ENCODE peak calls at places on chromosomes 5 and 9, in five cellular contexts. One of them, this sample, is unnamed.

GRCh38 chr5:90473321-90474234 is 993 bp downstream of the MBLAC2 start:
- DNase-seq in left ventricle myocardium inferior: no peak
- DNase-seq in endothelial cell of umbilical vein: peak; percentile 48
- DNase-seq in CD4-positive, alpha-beta T cell: peak; percentile 2
- DNase-seq in cardiac muscle cell: no peak
- DNase-seq in this sample: peak; percentile 83

GRCh38 chr5:89988998-89989690 is 420.4 kb downstream of the CETN3 start:
- DNase-seq in left ventricle myocardium inferior: peak; percentile 15
- DNase-seq in endothelial cell of umbilical vein: no peak
- DNase-seq in CD4-positive, alpha-beta T cell: no peak
- DNase-seq in cardiac muscle cell: peak; percentile 65
- DNase-seq in this sample: no peak

GRCh38 chr5:63141582-63141981 is 563.0 kb downstream of the LRRC70 start:
- DNase-seq in left ventricle myocardium inferior: no peak
- DNase-seq in endothelial cell of umbilical vein: no peak
- DNase-seq in CD4-positive, alpha-beta T cell: no peak
- DNase-seq in cardiac muscle cell: no peak
- DNase-seq in this sample: no peak

GRCh38 chr9:88586452-88586851 is 51.5 kb downstream of the NXNL2 start:
- DNase-seq in left ventricle myocardium inferior: no peak
- DNase-seq in endothelial cell of umbilical vein: no peak
- DNase-seq in CD4-positive, alpha-beta T cell: no peak
- DNase-seq in cardiac muscle cell: no peak
- DNase-seq in this sample: no peak

GRCh38 chr5:93257616-93258015 is 323.4 kb downstream of the NR2F1-AS1 start:
- DNase-seq in left ventricle myocardium inferior: no peak
- DNase-seq in endothelial cell of umbilical vein: no peak
- DNase-seq in CD4-positive, alpha-beta T cell: no peak
- DNase-seq in cardiac muscle cell: no peak
- DNase-seq in this sample: no peak

GRCh38 chr9:32427111-32427873 is 42.8 kb downstream of the ACO1 start:
- DNase-seq in left ventricle myocardium inferior: no peak
- DNase-seq in endothelial cell of umbilical vein: no peak
- DNase-seq in CD4-positive, alpha-beta T cell: no peak
- DNase-seq in cardiac muscle cell: peak; percentile 52
- DNase-seq in this sample: no peak

GRCh38 chr9:2411459-2412215 is 209.9 kb upstream of the VLDLR start:
- DNase-seq in left ventricle myocardium inferior: no peak
- DNase-seq in endothelial cell of umbilical vein: no peak
- DNase-seq in CD4-positive, alpha-beta T cell: no peak
- DNase-seq in cardiac muscle cell: peak; percentile 40
- DNase-seq in this sample: no peak

GRCh38 chr9:14158911-14159310 is 155.0 kb downstream of the NFIB start:
- DNase-seq in left ventricle myocardium inferior: no peak
- DNase-seq in endothelial cell of umbilical vein: peak; percentile 54
- DNase-seq in CD4-positive, alpha-beta T cell: no peak
- DNase-seq in cardiac muscle cell: peak; percentile 37
- DNase-seq in this sample: no peak

GRCh38 chr5:56310711-56311204 is 77.6 kb upstream of the ANKRD55 start:
- DNase-seq in left ventricle myocardium inferior: no peak
- DNase-seq in endothelial cell of umbilical vein: no peak
- DNase-seq in CD4-positive, alpha-beta T cell: no peak
- DNase-seq in cardiac muscle cell: peak; percentile 36
- DNase-seq in this sample: no peak

GRCh38 chr5:72338810-72339209 is 18.6 kb downstream of the PTCD2 start:
- DNase-seq in left ventricle myocardium inferior: no peak
- DNase-seq in endothelial cell of umbilical vein: no peak
- DNase-seq in CD4-positive, alpha-beta T cell: no peak
- DNase-seq in cardiac muscle cell: no peak
- DNase-seq in this sample: no peak

GRCh38 chr5:72337159-72337558 is 17.0 kb downstream of the PTCD2 start:
- DNase-seq in left ventricle myocardium inferior: no peak
- DNase-seq in endothelial cell of umbilical vein: no peak
- DNase-seq in CD4-positive, alpha-beta T cell: no peak
- DNase-seq in cardiac muscle cell: no peak
- DNase-seq in this sample: no peak
- H3K9me3 ChIP-seq in left ventricle myocardium inferior: no peaks in the 10 kb centered on the region
- H3K9me3 ChIP-seq in endothelial cell of umbilical vein: no peaks in the 10 kb centered on the region
- H3K9me3 ChIP-seq in CD4-positive, alpha-beta T cell: no peaks in the 10 kb centered on the region
- H3K9me3 ChIP-seq in cardiac muscle cell: no peaks in the 10 kb centered on the region
- H3K9me3 ChIP-seq in this sample: no peaks in the 10 kb centered on the region

GRCh38 chr5:33832414-33832813 is 59.4 kb downstream of the ADAMTS12 start:
- DNase-seq in left ventricle myocardium inferior: no peak
- DNase-seq in endothelial cell of umbilical vein: no peak
- DNase-seq in CD4-positive, alpha-beta T cell: no peak
- DNase-seq in cardiac muscle cell: no peak
- DNase-seq in this sample: no peak
- H3K27ac ChIP-seq in left ventricle myocardium inferior: no peak overlapping the region
- H3K27ac ChIP-seq in endothelial cell of umbilical vein: no peak overlapping the region
- H3K27ac ChIP-seq in CD4-positive, alpha-beta T cell: no peak overlapping the region
- H3K27ac ChIP-seq in cardiac muscle cell: no peak overlapping the region
- H3K27ac ChIP-seq in this sample: no peak overlapping the region

DNA sequence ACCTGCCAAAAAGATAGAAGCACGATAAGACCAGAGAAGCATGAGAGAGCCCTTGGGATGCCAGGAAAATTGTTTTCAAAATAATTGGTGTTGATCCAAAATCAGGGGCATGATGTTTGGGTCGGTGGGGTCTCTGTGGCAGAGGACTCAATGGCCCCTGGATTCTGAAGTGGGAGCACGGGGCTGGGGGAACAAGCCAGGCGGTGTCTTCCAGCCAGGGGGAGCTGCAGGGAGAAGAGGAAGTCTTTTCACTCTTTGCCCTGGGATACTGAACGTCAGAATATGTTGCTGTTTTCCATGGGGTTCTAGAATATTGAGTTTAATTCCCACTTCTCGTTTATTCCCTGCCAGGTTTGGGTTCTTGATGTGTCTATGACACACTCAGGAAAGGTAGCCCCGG is 20.4 kb downstream of the TSPAN17 start:
- DNase-seq in left ventricle myocardium inferior: no peak
- DNase-seq in endothelial cell of umbilical vein: no peak
- DNase-seq in CD4-positive, alpha-beta T cell: no peak
- DNase-seq in cardiac muscle cell: no peak
- DNase-seq in this sample: no peak
- TF ChIP-seq CTCF in left ventricle myocardium inferior: no peak
- TF ChIP-seq CTCF in endothelial cell of umbilical vein: no peak
- TF ChIP-seq CTCF in CD4-positive, alpha-beta T cell: no peak
- TF ChIP-seq CTCF in cardiac muscle cell: no peak
- TF ChIP-seq CTCF in this sample: no peak

DNA sequence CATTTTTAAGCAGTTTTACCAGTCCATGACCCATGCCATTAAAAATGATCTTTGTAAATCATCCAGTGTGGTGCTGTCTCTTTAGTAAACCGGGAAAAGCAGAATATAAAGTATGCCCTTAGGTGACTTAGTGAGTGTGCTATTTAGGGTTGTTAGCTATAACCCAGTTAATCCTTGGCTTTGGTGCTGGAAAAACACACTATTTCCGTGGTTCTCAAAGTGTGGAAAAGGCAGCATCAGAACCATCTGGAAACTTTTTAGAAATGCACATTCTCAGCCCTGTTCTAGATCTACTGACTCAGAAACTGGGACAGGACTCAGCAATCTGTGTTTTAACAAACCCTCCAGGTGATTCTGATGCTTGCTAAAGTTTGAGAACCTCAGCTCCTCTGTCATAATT is 123.6 kb upstream of the ZNF608 start:
- DNase-seq in left ventricle myocardium inferior: no peak
- DNase-seq in endothelial cell of umbilical vein: no peak
- DNase-seq in CD4-positive, alpha-beta T cell: no peak
- DNase-seq in cardiac muscle cell: no peak
- DNase-seq in this sample: no peak
- H3K9me3 ChIP-seq in left ventricle myocardium inferior: no peaks in the 10 kb centered on the region
- H3K9me3 ChIP-seq in endothelial cell of umbilical vein: no peaks in the 10 kb centered on the region
- H3K9me3 ChIP-seq in CD4-positive, alpha-beta T cell: no peaks in the 10 kb centered on the region
- H3K9me3 ChIP-seq in cardiac muscle cell: no peaks in the 10 kb centered on the region
- H3K9me3 ChIP-seq in this sample: no peaks in the 10 kb centered on the region

GRCh38 chr9:127768666-127769065 is 9.8 kb downstream of the SH2D3C start:
- DNase-seq in left ventricle myocardium inferior: no peak
- DNase-seq in endothelial cell of umbilical vein: peak; percentile 66
- DNase-seq in CD4-positive, alpha-beta T cell: no peak
- DNase-seq in cardiac muscle cell: no peak
- DNase-seq in this sample: no peak
- H3K27ac ChIP-seq in left ventricle myocardium inferior: peak overlapping the region; percentile 93
- H3K27ac ChIP-seq in endothelial cell of umbilical vein: peak overlapping the region; percentile 96
- H3K27ac ChIP-seq in CD4-positive, alpha-beta T cell: peak overlapping the region; percentile 90
- H3K27ac ChIP-seq in cardiac muscle cell: no peak overlapping the region
- H3K27ac ChIP-seq in this sample: no peak overlapping the region

GRCh38 chr5:43106290-43106638 is 14.4 kb upstream of the ZNF131 start:
- DNase-seq in left ventricle myocardium inferior: no peak
- DNase-seq in endothelial cell of umbilical vein: no peak
- DNase-seq in CD4-positive, alpha-beta T cell: no peak
- DNase-seq in cardiac muscle cell: no peak
- DNase-seq in this sample: no peak

GRCh38 chr5:43113546-43113945 is 7.2 kb upstream of the ZNF131 start:
- DNase-seq in left ventricle myocardium inferior: no peak
- DNase-seq in endothelial cell of umbilical vein: no peak
- DNase-seq in CD4-positive, alpha-beta T cell: no peak
- DNase-seq in cardiac muscle cell: no peak
- DNase-seq in this sample: no peak

GRCh38 chr5:43115968-43116367 is 4.7 kb upstream of the ZNF131 start:
- DNase-seq in left ventricle myocardium inferior: no peak
- DNase-seq in endothelial cell of umbilical vein: no peak
- DNase-seq in CD4-positive, alpha-beta T cell: no peak
- DNase-seq in cardiac muscle cell: no peak
- DNase-seq in this sample: no peak

GRCh38 chr5:43105369-43106289 is 15.1 kb upstream of the ZNF131 start:
- DNase-seq in left ventricle myocardium inferior: peak; percentile 87
- DNase-seq in endothelial cell of umbilical vein: peak; percentile 98
- DNase-seq in CD4-positive, alpha-beta T cell: peak; percentile 88
- DNase-seq in cardiac muscle cell: peak; percentile 98
- DNase-seq in this sample: peak; percentile 91

DNA sequence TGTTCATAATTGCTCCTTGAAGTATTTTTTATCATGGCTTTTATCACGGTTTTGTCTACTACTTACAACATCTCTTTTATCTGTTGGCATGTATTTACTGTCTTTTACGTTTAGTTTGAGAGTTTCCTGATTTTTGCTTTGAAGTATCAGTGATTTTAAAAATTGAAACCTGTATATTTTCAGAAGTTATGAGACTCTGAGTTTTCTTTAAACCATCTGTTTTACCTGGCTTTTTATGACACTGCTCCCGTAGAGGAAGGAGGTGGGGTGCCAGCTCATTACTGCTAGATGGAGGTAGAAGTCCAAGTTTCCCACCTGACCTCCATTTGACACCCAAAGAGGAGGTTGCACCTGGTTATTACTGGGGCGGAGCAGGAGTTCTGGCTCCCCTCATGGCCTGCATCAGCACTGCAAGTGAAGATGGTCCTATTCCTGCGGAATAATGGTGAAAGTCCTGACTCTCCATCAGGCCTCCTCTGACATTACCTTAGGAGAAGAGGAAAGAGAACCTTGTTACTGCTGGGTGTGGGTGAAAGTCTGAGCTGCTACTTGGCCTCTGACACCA is 10.0 kb upstream of the ZNF131 start:
- DNase-seq in left ventricle myocardium inferior: no peak
- DNase-seq in endothelial cell of umbilical vein: no peak
- DNase-seq in CD4-positive, alpha-beta T cell: peak; percentile 11
- DNase-seq in cardiac muscle cell: peak; percentile 2
- DNase-seq in this sample: no peak
- TF ChIP-seq CTCF in left ventricle myocardium inferior: peak; percentile 13
- TF ChIP-seq CTCF in endothelial cell of umbilical vein: peak; percentile 46
- TF ChIP-seq CTCF in CD4-positive, alpha-beta T cell: peak; percentile 67
- TF ChIP-seq CTCF in cardiac muscle cell: peak; percentile 40
- TF ChIP-seq CTCF in this sample: peak; percentile 33

GRCh38 chr5:19002111-19002510 is 985.9 kb downstream of the CDH18 start:
- DNase-seq in left ventricle myocardium inferior: no peak
- DNase-seq in endothelial cell of umbilical vein: no peak
- DNase-seq in CD4-positive, alpha-beta T cell: no peak
- DNase-seq in cardiac muscle cell: no peak
- DNase-seq in this sample: no peak
- H3K9me3 ChIP-seq in left ventricle myocardium inferior: no peaks in the 10 kb centered on the region
- H3K9me3 ChIP-seq in endothelial cell of umbilical vein: peaks cover 2% of the 10 kb centered on the region
- H3K9me3 ChIP-seq in CD4-positive, alpha-beta T cell: no peaks in the 10 kb centered on the region
- H3K9me3 ChIP-seq in cardiac muscle cell: no peaks in the 10 kb centered on the region
- H3K9me3 ChIP-seq in this sample: no peaks in the 10 kb centered on the region

This sample was measured in RWPE2.